ENCODE peak calls at places on chromosomes 6 and 20, in nine cellular contexts. One of them, this sample, is unnamed.

GRCh38 chr20:23700931-23701330 is 12.1 kb upstream of the CST4 start:
- DNase-seq in stimulated activated CD8-positive, alpha-beta memory T cell treated with anti-CD3 and anti-CD28 coated beads, Interleukin-2, amount 100 ng/mL, for 1 hour: no peak
- DNase-seq in HS-27A: no peak
- DNase-seq in sciatic nerve: no peak
- DNase-seq in COR-L47: no peak
- DNase-seq in H9: no peak
- DNase-seq in kidney glomerular epithelial cell: no peak
- DNase-seq in SW480: no peak
- DNase-seq in CD4-positive, alpha-beta T cell: no peak
- DNase-seq in this sample: no peak

GRCh38 chr20:47031821-47032220 is 137.2 kb downstream of the EYA2 start:
- DNase-seq in stimulated activated CD8-positive, alpha-beta memory T cell treated with anti-CD3 and anti-CD28 coated beads, Interleukin-2, amount 100 ng/mL, for 1 hour: no peak
- DNase-seq in HS-27A: no peak
- DNase-seq in sciatic nerve: no peak
- DNase-seq in COR-L47: no peak
- DNase-seq in H9: no peak
- DNase-seq in kidney glomerular epithelial cell: no peak
- DNase-seq in SW480: no peak
- DNase-seq in CD4-positive, alpha-beta T cell: no peak
- DNase-seq in this sample: no peak

GRCh38 chr6:166635556-166635955 is 8.5 kb upstream of the RPS6KA2 start:
- DNase-seq in stimulated activated CD8-positive, alpha-beta memory T cell treated with anti-CD3 and anti-CD28 coated beads, Interleukin-2, amount 100 ng/mL, for 1 hour: no peak
- DNase-seq in HS-27A: no peak
- DNase-seq in sciatic nerve: no peak
- DNase-seq in COR-L47: no peak
- DNase-seq in H9: no peak
- DNase-seq in kidney glomerular epithelial cell: no peak
- DNase-seq in SW480: no peak
- DNase-seq in CD4-positive, alpha-beta T cell: no peak
- DNase-seq in this sample: no peak

GRCh38 chr6:16800942-16801341 is 39.7 kb upstream of the ATXN1 start:
- DNase-seq in stimulated activated CD8-positive, alpha-beta memory T cell treated with anti-CD3 and anti-CD28 coated beads, Interleukin-2, amount 100 ng/mL, for 1 hour: no peak
- DNase-seq in HS-27A: no peak
- DNase-seq in sciatic nerve: no peak
- DNase-seq in COR-L47: no peak
- DNase-seq in H9: no peak
- DNase-seq in kidney glomerular epithelial cell: no peak
- DNase-seq in SW480: no peak
- DNase-seq in CD4-positive, alpha-beta T cell: no peak
- DNase-seq in this sample: no peak

GRCh38 chr6:132764370-132764769 is 6.7 kb upstream of the VNN2 start:
- DNase-seq in stimulated activated CD8-positive, alpha-beta memory T cell treated with anti-CD3 and anti-CD28 coated beads, Interleukin-2, amount 100 ng/mL, for 1 hour: no peak
- DNase-seq in HS-27A: peak
- DNase-seq in sciatic nerve: no peak
- DNase-seq in COR-L47: no peak
- DNase-seq in H9: no peak
- DNase-seq in kidney glomerular epithelial cell: peak
- DNase-seq in SW480: no peak
- DNase-seq in CD4-positive, alpha-beta T cell: no peak
- DNase-seq in this sample: peak

GRCh38 chr6:56690519-56691200 is 48.0 kb upstream of the DST start:
- DNase-seq in stimulated activated CD8-positive, alpha-beta memory T cell treated with anti-CD3 and anti-CD28 coated beads, Interleukin-2, amount 100 ng/mL, for 1 hour: no peak
- DNase-seq in HS-27A: no peak
- DNase-seq in sciatic nerve: no peak
- DNase-seq in COR-L47: no peak
- DNase-seq in H9: no peak
- DNase-seq in kidney glomerular epithelial cell: peak
- DNase-seq in SW480: no peak
- DNase-seq in CD4-positive, alpha-beta T cell: no peak
- DNase-seq in this sample: no peak

GRCh38 chr6:33193619-33194018 is 1.4 kb upstream of the COL11A2 start:
- DNase-seq in stimulated activated CD8-positive, alpha-beta memory T cell treated with anti-CD3 and anti-CD28 coated beads, Interleukin-2, amount 100 ng/mL, for 1 hour: no peak
- DNase-seq in HS-27A: no peak
- DNase-seq in sciatic nerve: no peak
- DNase-seq in COR-L47: no peak
- DNase-seq in H9: no peak
- DNase-seq in kidney glomerular epithelial cell: no peak
- DNase-seq in SW480: no peak
- DNase-seq in CD4-positive, alpha-beta T cell: no peak
- DNase-seq in this sample: no peak

GRCh38 chr20:37541326-37541725 is 13.7 kb upstream of the BLCAP start:
- DNase-seq in stimulated activated CD8-positive, alpha-beta memory T cell treated with anti-CD3 and anti-CD28 coated beads, Interleukin-2, amount 100 ng/mL, for 1 hour: no peak
- DNase-seq in HS-27A: no peak
- DNase-seq in sciatic nerve: peak
- DNase-seq in COR-L47: no peak
- DNase-seq in H9: peak
- DNase-seq in kidney glomerular epithelial cell: no peak
- DNase-seq in SW480: no peak
- DNase-seq in CD4-positive, alpha-beta T cell: no peak
- DNase-seq in this sample: no peak

GRCh38 chr6:117617766-117618035 is 15.4 kb upstream of the GOPC start:
- DNase-seq in stimulated activated CD8-positive, alpha-beta memory T cell treated with anti-CD3 and anti-CD28 coated beads, Interleukin-2, amount 100 ng/mL, for 1 hour: no peak
- DNase-seq in HS-27A: no peak
- DNase-seq in sciatic nerve: no peak
- DNase-seq in COR-L47: no peak
- DNase-seq in H9: no peak
- DNase-seq in kidney glomerular epithelial cell: no peak
- DNase-seq in SW480: no peak
- DNase-seq in CD4-positive, alpha-beta T cell: no peak
- DNase-seq in this sample: no peak

GRCh38 chr6:24642061-24642460 is 3.9 kb downstream of the KIAA0319 start:
- DNase-seq in stimulated activated CD8-positive, alpha-beta memory T cell treated with anti-CD3 and anti-CD28 coated beads, Interleukin-2, amount 100 ng/mL, for 1 hour: no peak
- DNase-seq in HS-27A: no peak
- DNase-seq in sciatic nerve: no peak
- DNase-seq in COR-L47: no peak
- DNase-seq in H9: no peak
- DNase-seq in kidney glomerular epithelial cell: no peak
- DNase-seq in SW480: no peak
- DNase-seq in CD4-positive, alpha-beta T cell: no peak
- DNase-seq in this sample: no peak

This sample was measured in DMS53.